ENCODE peak calls at places on chromosomes 2 and 18, in seven cellular contexts. K is H9, B is mesenchymal stem cell, J is mesendoderm, Q is neuronal stem cell, U is H1, P is IMR-90. Y is an unnamed sample.

GRCh38 chr18:68735498-68736343 is 20.8 kb upstream of the TMX3 start:
- DNase-seq in K (no peak), B (peak; percentile 59), J (peak; percentile 48), Q (peak; percentile 35), U (no peak), P (peak; percentile 74), Y (peak; percentile 64)

GRCh38 chr2:184119920-184120820 is 478.2 kb upstream of the ZNF804A start:
- DNase-seq in K (no peak), B (peak; percentile 39), J (no peak), Q (no peak), U (no peak), P (no peak), Y (no peak)

GRCh38 chr18:21105936-21106335 is 5.7 kb downstream of the ROCK1 start:
- DNase-seq in K (no peak), B (no peak), J (no peak), Q (no peak), U (no peak), P (no peak), Y (no peak)

GRCh38 chr2:210859314-210859713 is 302.9 kb downstream of the CPS1 start:
- DNase-seq in K (no peak), B (no peak), J (no peak), Q (no peak), U (no peak), P (no peak), Y (no peak)

GRCh38 chr2:128073278-128073677 is 17.7 kb upstream of the UGGT1 start:
- DNase-seq in K (no peak), B (no peak), J (no peak), Q (no peak), U (no peak), P (no peak), Y (no peak)

GRCh38 chr2:225999692-226000091 is 600.2 kb downstream of the NYAP2 start:
- DNase-seq in K (no peak), B (no peak), J (no peak), Q (no peak), U (no peak), P (no peak), Y (no peak)

GRCh38 chr2:230225486-230225885 is at the start of gene SP140:
- DNase-seq in K (no peak), B (no peak), J (no peak), Q (no peak), U (no peak), P (no peak), Y (no peak)

GRCh38 chr2:108355907-108356734 is 21.6 kb upstream of the SULT1C4 start:
- DNase-seq in K (no peak), B (no peak), J (peak; percentile 39), Q (no peak), U (no peak), P (no peak), Y (no peak)

GRCh38 chr2:202072737-202073396 is at the start of gene KIAA2012:
- DNase-seq in K (peak; percentile 48), B (no peak), J (peak; percentile 82), Q (no peak), U (no peak), P (no peak), Y (no peak)

GRCh38 chr2:219523031-219523671 is 8.9 kb downstream of the ASIC4 start:
- DNase-seq in K (peak; percentile 76), B (no peak), J (peak; percentile 57), Q (no peak), U (no peak), P (no peak), Y (no peak)

GRCh38 chr2:234029150-234029733 is 21.3 kb upstream of the SPP2 start:
- DNase-seq in K (no peak), B (no peak), J (no peak), Q (no peak), U (no peak), P (peak; percentile 13), Y (no peak)

GRCh38 chr2:238513346-238513745 is 86.6 kb downstream of the ASB1 start:
- DNase-seq in K (peak; percentile 68), B (peak; percentile 43), J (peak; percentile 70), Q (peak; percentile 21), U (no peak), P (peak; percentile 29), Y (peak; percentile 70)

GRCh38 chr2:584863-585823 is 92.1 kb downstream of the TMEM18 start:
- DNase-seq in K (peak; percentile 28), B (no peak), J (no peak), Q (no peak), U (no peak), P (no peak), Y (no peak)

GRCh38 chr2:12828932-12829331 is 112.2 kb downstream of the TRIB2 start:
- DNase-seq in K (no peak), B (no peak), J (no peak), Q (no peak), U (no peak), P (no peak), Y (no peak)
- H3K18ac ChIP-seq in K (no peak overlapping the region), B (peak overlapping the region; percentile 46), J (no peak overlapping the region), Q (no peak overlapping the region), U (no peak overlapping the region), P (no peak overlapping the region), Y (no peak overlapping the region)

GRCh38 chr2:232519581-232519980 is 607 bp upstream of the PRSS56 start:
- DNase-seq in K (no peak), B (no peak), J (no peak), Q (no peak), U (no peak), P (no peak), Y (no peak)
- H3K23ac ChIP-seq in K (no peak overlapping the region), B (no peak overlapping the region), J (no peak overlapping the region), Q (no peak overlapping the region), U (no peak overlapping the region), P (no peak overlapping the region), Y (no peak overlapping the region)

GRCh38 chr2:129802290-129802689 is 177.2 kb upstream of the RAB6C start:
- DNase-seq in K (no peak), B (no peak), J (peak; percentile 44), Q (no peak), U (no peak), P (no peak), Y (no peak)
- H3K18ac ChIP-seq in K (no peak overlapping the region), B (no peak overlapping the region), J (peak overlapping the region; percentile 6), Q (peak overlapping the region; percentile 68), U (no peak overlapping the region), P (no peak overlapping the region), Y (no peak overlapping the region)

GRCh38 chr2:216636570-216637450 is 3.6 kb downstream of the IGFBP2 start:
- DNase-seq in K (peak; percentile 55), B (peak; percentile 77), J (peak; percentile 68), Q (peak; percentile 63), U (no peak), P (peak; percentile 37), Y (no peak)

GRCh38 chr2:216634317-216635148 is 1.3 kb downstream of the IGFBP2 start:
- DNase-seq in K (no peak), B (peak; percentile 36), J (peak; percentile 42), Q (no peak), U (no peak), P (no peak), Y (no peak)

GRCh38 chr2:216635701-216636541 is 2.7 kb downstream of the IGFBP2 start:
- DNase-seq in K (peak; percentile 58), B (peak; percentile 57), J (peak; percentile 75), Q (peak; percentile 72), U (no peak), P (no peak), Y (no peak)

GRCh38 chr2:216633616-216634316 is 546 bp downstream of the IGFBP2 start:
- DNase-seq in K (peak; percentile 47), B (peak; percentile 36), J (peak; percentile 61), Q (no peak), U (no peak), P (no peak), Y (peak; percentile 77)

GRCh38 chr2:216635171-216635570 is 2.0 kb downstream of the IGFBP2 start:
- DNase-seq in K (no peak), B (peak; percentile 41), J (peak; percentile 37), Q (peak; percentile 47), U (no peak), P (no peak), Y (no peak)
- H3K23ac ChIP-seq in K (no peak overlapping the region), B (no peak overlapping the region), J (no peak overlapping the region), Q (no peak overlapping the region), U (no peak overlapping the region), P (no peak overlapping the region), Y (no peak overlapping the region)

GRCh38 chr18:79591040-79591308 is 88.6 kb upstream of the CTDP1 start:
- DNase-seq in K (no peak), B (no peak), J (no peak), Q (no peak), U (no peak), P (no peak), Y (no peak)

GRCh38 chr18:79590191-79591039 is 89.2 kb upstream of the CTDP1 start:
- DNase-seq in K (no peak), B (no peak), J (no peak), Q (no peak), U (no peak), P (no peak), Y (no peak)

GRCh38 chr18:79588131-79588635 is 91.4 kb upstream of the CTDP1 start:
- DNase-seq in K (no peak), B (no peak), J (no peak), Q (no peak), U (no peak), P (no peak), Y (no peak)

GRCh38 chr18:79588636-79589481 is 90.7 kb upstream of the CTDP1 start:
- DNase-seq in K (no peak), B (peak; percentile 82), J (peak; percentile 39), Q (peak; percentile 41), U (no peak), P (peak; percentile 87), Y (peak; percentile 20)

DNA sequence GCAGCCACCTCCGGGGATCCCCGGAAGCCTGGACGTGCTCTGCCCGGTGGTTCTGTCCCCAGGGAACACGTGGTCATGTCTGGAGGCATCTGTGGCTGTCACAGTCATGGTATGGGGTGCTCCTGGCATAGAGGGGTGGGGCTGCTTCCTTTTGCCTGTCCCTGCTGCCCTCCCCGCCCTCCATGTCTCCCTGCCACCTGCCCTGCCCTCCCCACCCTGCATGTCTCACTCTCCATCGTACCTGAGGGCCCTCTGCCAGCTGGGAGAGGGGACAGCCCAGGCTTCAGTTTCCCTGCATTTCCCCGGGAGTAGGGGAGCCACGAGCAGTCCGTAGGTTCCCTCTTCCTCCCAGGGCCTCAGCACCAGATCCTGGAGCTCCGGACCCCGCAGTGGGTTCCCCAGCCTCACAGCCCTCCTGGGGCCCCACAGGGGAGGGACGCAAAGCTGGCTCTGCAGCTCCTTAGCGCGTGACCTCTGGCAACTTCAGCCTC is 90.0 kb upstream of the CTDP1 start:
- DNase-seq in K (no peak), B (no peak), J (no peak), Q (no peak), U (no peak), P (no peak), Y (no peak)
- H3K18ac ChIP-seq in K (no peak overlapping the region), B (no peak overlapping the region), J (no peak overlapping the region), Q (peak overlapping the region; percentile 83), U (no peak overlapping the region), P (no peak overlapping the region), Y (peak overlapping the region; percentile 55)